ENCODE peak calls at places on chromosome 17, in nine cellular contexts. One of them, this sample, is unnamed.

GRCh38 chr17:17171991-17172939 is 33.9 kb downstream of the PLD6 start:
- DNase-seq in breast epithelium: no peak
- DNase-seq in GM03348: no peak
- DNase-seq in epithelial cell of prostate: no peak
- DNase-seq in CD8-positive, alpha-beta T cell: no peak
- DNase-seq in NCI-H69: peak
- DNase-seq in PC-9: no peak
- DNase-seq in activated CD4-positive, alpha-beta T cell treated with anti-CD3 and anti-CD28 coated beads for 1 hour: no peak
- DNase-seq in ELF-1: peak
- DNase-seq in this sample: peak

GRCh38 chr17:82281502-82282238 is 8.2 kb upstream of the CSNK1D start:
- DNase-seq in PC-9: peak
- DNase-seq in NCI-H69: no peak
- DNase-seq in activated CD4-positive, alpha-beta T cell treated with anti-CD3 and anti-CD28 coated beads for 1 hour: no peak
- DNase-seq in GM03348: no peak
- DNase-seq in CD8-positive, alpha-beta T cell: no peak
- DNase-seq in breast epithelium: no peak
- DNase-seq in epithelial cell of prostate: peak
- DNase-seq in ELF-1: no peak
- DNase-seq in this sample: no peak

GRCh38 chr17:2749058-2749783 is at the start of gene CCDC92B:
- DNase-seq in activated CD4-positive, alpha-beta T cell treated with anti-CD3 and anti-CD28 coated beads for 1 hour: no peak
- DNase-seq in breast epithelium: no peak
- DNase-seq in PC-9: no peak
- DNase-seq in GM03348: no peak
- DNase-seq in NCI-H69: peak
- DNase-seq in ELF-1: no peak
- DNase-seq in CD8-positive, alpha-beta T cell: no peak
- DNase-seq in epithelial cell of prostate: no peak
- DNase-seq in this sample: no peak

GRCh38 chr17:12896386-12896785 is 107.1 kb downstream of the ARHGAP44 start:
- DNase-seq in breast epithelium: no peak
- DNase-seq in ELF-1: peak
- DNase-seq in CD8-positive, alpha-beta T cell: no peak
- DNase-seq in epithelial cell of prostate: no peak
- DNase-seq in GM03348: no peak
- DNase-seq in PC-9: no peak
- DNase-seq in activated CD4-positive, alpha-beta T cell treated with anti-CD3 and anti-CD28 coated beads for 1 hour: no peak
- DNase-seq in NCI-H69: no peak
- DNase-seq in this sample: no peak

GRCh38 chr17:41691031-41691777 is 2.5 kb downstream of the EIF1 start:
- DNase-seq in PC-9: no peak
- DNase-seq in ELF-1: no peak
- DNase-seq in CD8-positive, alpha-beta T cell: no peak
- DNase-seq in epithelial cell of prostate: no peak
- DNase-seq in breast epithelium: no peak
- DNase-seq in NCI-H69: no peak
- DNase-seq in activated CD4-positive, alpha-beta T cell treated with anti-CD3 and anti-CD28 coated beads for 1 hour: no peak
- DNase-seq in GM03348: no peak
- DNase-seq in this sample: no peak

GRCh38 chr17:58534331-58534730 is 19.9 kb upstream of the MTMR4 start:
- DNase-seq in NCI-H69: no peak
- DNase-seq in PC-9: no peak
- DNase-seq in activated CD4-positive, alpha-beta T cell treated with anti-CD3 and anti-CD28 coated beads for 1 hour: no peak
- DNase-seq in GM03348: no peak
- DNase-seq in epithelial cell of prostate: no peak
- DNase-seq in breast epithelium: no peak
- DNase-seq in ELF-1: no peak
- DNase-seq in CD8-positive, alpha-beta T cell: no peak
- DNase-seq in this sample: no peak

GRCh38 chr17:78824240-78824639 is 16.4 kb downstream of the USP36 start:
- DNase-seq in CD8-positive, alpha-beta T cell: no peak
- DNase-seq in GM03348: no peak
- DNase-seq in NCI-H69: no peak
- DNase-seq in activated CD4-positive, alpha-beta T cell treated with anti-CD3 and anti-CD28 coated beads for 1 hour: no peak
- DNase-seq in ELF-1: no peak
- DNase-seq in PC-9: no peak
- DNase-seq in epithelial cell of prostate: no peak
- DNase-seq in breast epithelium: no peak
- DNase-seq in this sample: no peak

GRCh38 chr17:67713169-67713568 is 4.6 kb upstream of the NOL11 start:
- DNase-seq in GM03348: no peak
- DNase-seq in epithelial cell of prostate: no peak
- DNase-seq in CD8-positive, alpha-beta T cell: no peak
- DNase-seq in ELF-1: no peak
- DNase-seq in activated CD4-positive, alpha-beta T cell treated with anti-CD3 and anti-CD28 coated beads for 1 hour: no peak
- DNase-seq in NCI-H69: no peak
- DNase-seq in PC-9: no peak
- DNase-seq in breast epithelium: no peak
- DNase-seq in this sample: no peak

GRCh38 chr17:8946071-8946470 is 19.4 kb downstream of the PIK3R5 start:
- DNase-seq in GM03348: no peak
- DNase-seq in activated CD4-positive, alpha-beta T cell treated with anti-CD3 and anti-CD28 coated beads for 1 hour: no peak
- DNase-seq in CD8-positive, alpha-beta T cell: no peak
- DNase-seq in ELF-1: no peak
- DNase-seq in NCI-H69: no peak
- DNase-seq in epithelial cell of prostate: no peak
- DNase-seq in breast epithelium: no peak
- DNase-seq in PC-9: no peak
- DNase-seq in this sample: no peak

GRCh38 chr17:67519801-67520251 is 142.7 kb downstream of the PITPNC1 start:
- DNase-seq in epithelial cell of prostate: no peak
- DNase-seq in activated CD4-positive, alpha-beta T cell treated with anti-CD3 and anti-CD28 coated beads for 1 hour: no peak
- DNase-seq in NCI-H69: no peak
- DNase-seq in ELF-1: peak
- DNase-seq in CD8-positive, alpha-beta T cell: no peak
- DNase-seq in breast epithelium: no peak
- DNase-seq in GM03348: no peak
- DNase-seq in PC-9: no peak
- DNase-seq in this sample: no peak

GRCh38 chr17:74935585-74936469 is at the start of gene OTOP3:
- DNase-seq in CD8-positive, alpha-beta T cell: no peak
- DNase-seq in ELF-1: no peak
- DNase-seq in NCI-H69: peak
- DNase-seq in PC-9: no peak
- DNase-seq in activated CD4-positive, alpha-beta T cell treated with anti-CD3 and anti-CD28 coated beads for 1 hour: no peak
- DNase-seq in GM03348: no peak
- DNase-seq in epithelial cell of prostate: no peak
- DNase-seq in breast epithelium: no peak
- DNase-seq in this sample: no peak

GRCh38 chr17:50565559-50566350 is 5.2 kb downstream of the CACNA1G start:
- DNase-seq in breast epithelium: no peak
- DNase-seq in ELF-1: no peak
- DNase-seq in GM03348: no peak
- DNase-seq in PC-9: no peak
- DNase-seq in CD8-positive, alpha-beta T cell: no peak
- DNase-seq in NCI-H69: peak
- DNase-seq in activated CD4-positive, alpha-beta T cell treated with anti-CD3 and anti-CD28 coated beads for 1 hour: no peak
- DNase-seq in epithelial cell of prostate: no peak
- DNase-seq in this sample: no peak

GRCh38 chr17:45171338-45172231 is 9.9 kb downstream of the HEXIM2 start:
- DNase-seq in GM03348: peak
- DNase-seq in ELF-1: peak
- DNase-seq in activated CD4-positive, alpha-beta T cell treated with anti-CD3 and anti-CD28 coated beads for 1 hour: no peak
- DNase-seq in CD8-positive, alpha-beta T cell: no peak
- DNase-seq in breast epithelium: peak
- DNase-seq in PC-9: peak
- DNase-seq in NCI-H69: no peak
- DNase-seq in epithelial cell of prostate: peak
- DNase-seq in this sample: peak

GRCh38 chr17:21125862-21126261 is 902 bp upstream of the DHRS7B start:
- DNase-seq in epithelial cell of prostate: no peak
- DNase-seq in ELF-1: no peak
- DNase-seq in GM03348: no peak
- DNase-seq in breast epithelium: no peak
- DNase-seq in CD8-positive, alpha-beta T cell: peak
- DNase-seq in PC-9: no peak
- DNase-seq in NCI-H69: no peak
- DNase-seq in activated CD4-positive, alpha-beta T cell treated with anti-CD3 and anti-CD28 coated beads for 1 hour: peak
- DNase-seq in this sample: no peak

GRCh38 chr17:64682261-64683181 is 20.4 kb upstream of the SMURF2 start:
- DNase-seq in breast epithelium: no peak
- DNase-seq in ELF-1: no peak
- DNase-seq in epithelial cell of prostate: no peak
- DNase-seq in activated CD4-positive, alpha-beta T cell treated with anti-CD3 and anti-CD28 coated beads for 1 hour: no peak
- DNase-seq in GM03348: peak
- DNase-seq in CD8-positive, alpha-beta T cell: no peak
- DNase-seq in PC-9: no peak
- DNase-seq in NCI-H69: peak
- DNase-seq in this sample: no peak

GRCh38 chr17:80765241-80766022 is 220.8 kb downstream of the RPTOR start:
- DNase-seq in ELF-1: no peak
- DNase-seq in GM03348: no peak
- DNase-seq in epithelial cell of prostate: no peak
- DNase-seq in CD8-positive, alpha-beta T cell: no peak
- DNase-seq in activated CD4-positive, alpha-beta T cell treated with anti-CD3 and anti-CD28 coated beads for 1 hour: no peak
- DNase-seq in breast epithelium: no peak
- DNase-seq in NCI-H69: no peak
- DNase-seq in PC-9: no peak
- DNase-seq in this sample: no peak

GRCh38 chr17:52762147-52762793 is 603.8 kb upstream of the CA10 start:
- DNase-seq in NCI-H69: no peak
- DNase-seq in breast epithelium: no peak
- DNase-seq in PC-9: no peak
- DNase-seq in activated CD4-positive, alpha-beta T cell treated with anti-CD3 and anti-CD28 coated beads for 1 hour: no peak
- DNase-seq in GM03348: no peak
- DNase-seq in ELF-1: peak
- DNase-seq in CD8-positive, alpha-beta T cell: no peak
- DNase-seq in epithelial cell of prostate: no peak
- DNase-seq in this sample: no peak

GRCh38 chr17:32998893-32999240 is 7.2 kb downstream of the SPACA3 start:
- DNase-seq in PC-9: no peak
- DNase-seq in GM03348: peak
- DNase-seq in epithelial cell of prostate: no peak
- DNase-seq in NCI-H69: no peak
- DNase-seq in ELF-1: no peak
- DNase-seq in breast epithelium: no peak
- DNase-seq in activated CD4-positive, alpha-beta T cell treated with anti-CD3 and anti-CD28 coated beads for 1 hour: no peak
- DNase-seq in CD8-positive, alpha-beta T cell: no peak
- DNase-seq in this sample: no peak

GRCh38 chr17:20092973-20093626 is 83.9 kb downstream of the SPECC1 start:
- DNase-seq in epithelial cell of prostate: no peak
- DNase-seq in PC-9: no peak
- DNase-seq in GM03348: no peak
- DNase-seq in activated CD4-positive, alpha-beta T cell treated with anti-CD3 and anti-CD28 coated beads for 1 hour: no peak
- DNase-seq in breast epithelium: no peak
- DNase-seq in NCI-H69: peak
- DNase-seq in CD8-positive, alpha-beta T cell: no peak
- DNase-seq in ELF-1: no peak
- DNase-seq in this sample: no peak

GRCh38 chr17:33987162-33987561 is 267.9 kb upstream of the CCL2 start:
- DNase-seq in activated CD4-positive, alpha-beta T cell treated with anti-CD3 and anti-CD28 coated beads for 1 hour: no peak
- DNase-seq in PC-9: no peak
- DNase-seq in ELF-1: no peak
- DNase-seq in epithelial cell of prostate: no peak
- DNase-seq in GM03348: no peak
- DNase-seq in CD8-positive, alpha-beta T cell: no peak
- DNase-seq in breast epithelium: no peak
- DNase-seq in NCI-H69: peak
- DNase-seq in this sample: no peak

GRCh38 chr17:74815671-74816370 is 39.7 kb upstream of the NAT9 start:
- DNase-seq in PC-9: no peak
- DNase-seq in CD8-positive, alpha-beta T cell: no peak
- DNase-seq in epithelial cell of prostate: no peak
- DNase-seq in GM03348: no peak
- DNase-seq in activated CD4-positive, alpha-beta T cell treated with anti-CD3 and anti-CD28 coated beads for 1 hour: no peak
- DNase-seq in ELF-1: peak
- DNase-seq in NCI-H69: peak
- DNase-seq in breast epithelium: no peak
- DNase-seq in this sample: no peak

GRCh38 chr17:28174352-28175046 is 132.0 kb downstream of the NLK start:
- DNase-seq in CD8-positive, alpha-beta T cell: no peak
- DNase-seq in NCI-H69: no peak
- DNase-seq in PC-9: no peak
- DNase-seq in epithelial cell of prostate: peak
- DNase-seq in breast epithelium: no peak
- DNase-seq in ELF-1: no peak
- DNase-seq in activated CD4-positive, alpha-beta T cell treated with anti-CD3 and anti-CD28 coated beads for 1 hour: no peak
- DNase-seq in GM03348: no peak
- DNase-seq in this sample: no peak

GRCh38 chr17:61139219-61139618 is 260.4 kb upstream of the TBX2 start:
- DNase-seq in breast epithelium: no peak
- DNase-seq in GM03348: peak
- DNase-seq in PC-9: peak
- DNase-seq in activated CD4-positive, alpha-beta T cell treated with anti-CD3 and anti-CD28 coated beads for 1 hour: peak
- DNase-seq in ELF-1: no peak
- DNase-seq in epithelial cell of prostate: peak
- DNase-seq in CD8-positive, alpha-beta T cell: peak
- DNase-seq in NCI-H69: no peak
- DNase-seq in this sample: no peak

GRCh38 chr17:42363767-42364585 is 24.3 kb downstream of the STAT3 start:
- DNase-seq in CD8-positive, alpha-beta T cell: no peak
- DNase-seq in NCI-H69: no peak
- DNase-seq in activated CD4-positive, alpha-beta T cell treated with anti-CD3 and anti-CD28 coated beads for 1 hour: no peak
- DNase-seq in PC-9: no peak
- DNase-seq in epithelial cell of prostate: no peak
- DNase-seq in ELF-1: no peak
- DNase-seq in GM03348: no peak
- DNase-seq in breast epithelium: no peak
- DNase-seq in this sample: no peak

GRCh38 chr17:3639981-3640596 is 3.5 kb downstream of the CTNS start:
- DNase-seq in CD8-positive, alpha-beta T cell: no peak
- DNase-seq in NCI-H69: no peak
- DNase-seq in breast epithelium: no peak
- DNase-seq in activated CD4-positive, alpha-beta T cell treated with anti-CD3 and anti-CD28 coated beads for 1 hour: no peak
- DNase-seq in ELF-1: peak
- DNase-seq in epithelial cell of prostate: no peak
- DNase-seq in GM03348: peak
- DNase-seq in PC-9: no peak
- DNase-seq in this sample: no peak

GRCh38 chr17:50265690-50266306 is 8.5 kb upstream of the TMEM92 start:
- DNase-seq in CD8-positive, alpha-beta T cell: no peak
- DNase-seq in GM03348: no peak
- DNase-seq in ELF-1: no peak
- DNase-seq in PC-9: no peak
- DNase-seq in epithelial cell of prostate: no peak
- DNase-seq in NCI-H69: no peak
- DNase-seq in activated CD4-positive, alpha-beta T cell treated with anti-CD3 and anti-CD28 coated beads for 1 hour: no peak
- DNase-seq in breast epithelium: no peak
- DNase-seq in this sample: peak

GRCh38 chr17:35998018-35998545 is 3.3 kb downstream of the CCL15 start:
- DNase-seq in breast epithelium: no peak
- DNase-seq in CD8-positive, alpha-beta T cell: no peak
- DNase-seq in epithelial cell of prostate: no peak
- DNase-seq in NCI-H69: no peak
- DNase-seq in activated CD4-positive, alpha-beta T cell treated with anti-CD3 and anti-CD28 coated beads for 1 hour: no peak
- DNase-seq in ELF-1: no peak
- DNase-seq in PC-9: no peak
- DNase-seq in GM03348: no peak
- DNase-seq in this sample: no peak

GRCh38 chr17:77811521-77811920 is 147.0 kb upstream of the TNRC6C start:
- DNase-seq in activated CD4-positive, alpha-beta T cell treated with anti-CD3 and anti-CD28 coated beads for 1 hour: no peak
- DNase-seq in ELF-1: no peak
- DNase-seq in CD8-positive, alpha-beta T cell: no peak
- DNase-seq in epithelial cell of prostate: no peak
- DNase-seq in breast epithelium: no peak
- DNase-seq in PC-9: no peak
- DNase-seq in GM03348: no peak
- DNase-seq in NCI-H69: no peak
- DNase-seq in this sample: no peak

GRCh38 chr17:67021718-67022450 is 22.5 kb upstream of the CACNG1 start:
- DNase-seq in CD8-positive, alpha-beta T cell: no peak
- DNase-seq in breast epithelium: no peak
- DNase-seq in GM03348: no peak
- DNase-seq in ELF-1: no peak
- DNase-seq in PC-9: no peak
- DNase-seq in epithelial cell of prostate: no peak
- DNase-seq in NCI-H69: no peak
- DNase-seq in activated CD4-positive, alpha-beta T cell treated with anti-CD3 and anti-CD28 coated beads for 1 hour: no peak
- DNase-seq in this sample: no peak

GRCh38 chr17:9451919-9452318 is 123.7 kb downstream of the STX8 start:
- DNase-seq in GM03348: no peak
- DNase-seq in PC-9: no peak
- DNase-seq in epithelial cell of prostate: no peak
- DNase-seq in NCI-H69: no peak
- DNase-seq in breast epithelium: no peak
- DNase-seq in CD8-positive, alpha-beta T cell: no peak
- DNase-seq in activated CD4-positive, alpha-beta T cell treated with anti-CD3 and anti-CD28 coated beads for 1 hour: no peak
- DNase-seq in ELF-1: no peak
- DNase-seq in this sample: no peak